ENCODE peak calls at places on chromosomes 5 and 9, in five cellular contexts. One of them, this sample, is unnamed.

GRCh38 chr9:94639045-94639995 is at the start of gene FBP1:
- DNase-seq in EL: peak
- DNase-seq in mesothelial cell of epicardium: no peak
- DNase-seq in brain microvascular endothelial cell: no peak
- DNase-seq in Caco-2: peak
- DNase-seq in this sample: no peak

GRCh38 chr9:134182554-134183219 is 18.3 kb upstream of the RNU6ATAC start:
- DNase-seq in EL: no peak
- DNase-seq in mesothelial cell of epicardium: no peak
- DNase-seq in brain microvascular endothelial cell: no peak
- DNase-seq in Caco-2: no peak
- DNase-seq in this sample: no peak

GRCh38 chr9:15606667-15607472 is 54.0 kb downstream of the CCDC171 start:
- DNase-seq in EL: peak
- DNase-seq in mesothelial cell of epicardium: no peak
- DNase-seq in brain microvascular endothelial cell: peak
- DNase-seq in Caco-2: peak
- DNase-seq in this sample: peak

GRCh38 chr5:50749181-50749580 is 82.7 kb downstream of the PARP8 start:
- DNase-seq in EL: no peak
- DNase-seq in mesothelial cell of epicardium: no peak
- DNase-seq in brain microvascular endothelial cell: no peak
- DNase-seq in Caco-2: no peak
- DNase-seq in this sample: no peak

GRCh38 chr9:133003071-133003461 is 24.6 kb downstream of the GFI1B start:
- DNase-seq in EL: no peak
- DNase-seq in mesothelial cell of epicardium: no peak
- DNase-seq in brain microvascular endothelial cell: no peak
- DNase-seq in Caco-2: no peak
- DNase-seq in this sample: no peak

GRCh38 chr9:125634040-125634717 is 72.8 kb downstream of the MAPKAP1 start:
- DNase-seq in EL: peak
- DNase-seq in mesothelial cell of epicardium: no peak
- DNase-seq in brain microvascular endothelial cell: no peak
- DNase-seq in Caco-2: no peak
- DNase-seq in this sample: no peak

GRCh38 chr9:136605966-136606365 is 56.8 kb upstream of the EGFL7 start:
- DNase-seq in EL: no peak
- DNase-seq in mesothelial cell of epicardium: no peak
- DNase-seq in brain microvascular endothelial cell: no peak
- DNase-seq in Caco-2: no peak
- DNase-seq in this sample: no peak

GRCh38 chr9:75531588-75531987 is 358.9 kb upstream of the PCSK5 start:
- DNase-seq in EL: no peak
- DNase-seq in mesothelial cell of epicardium: no peak
- DNase-seq in brain microvascular endothelial cell: no peak
- DNase-seq in Caco-2: no peak
- DNase-seq in this sample: no peak

GRCh38 chr5:132019857-132020555 is 8.5 kb upstream of the ACSL6 start:
- DNase-seq in EL: no peak
- DNase-seq in mesothelial cell of epicardium: no peak
- DNase-seq in brain microvascular endothelial cell: no peak
- DNase-seq in Caco-2: no peak
- DNase-seq in this sample: no peak

GRCh38 chr5:97641081-97641480 is 458.0 kb upstream of the RIOK2 start:
- DNase-seq in EL: no peak
- DNase-seq in mesothelial cell of epicardium: no peak
- DNase-seq in brain microvascular endothelial cell: no peak
- DNase-seq in Caco-2: no peak
- DNase-seq in this sample: no peak

GRCh38 chr5:179914032-179914755 is 6.5 kb upstream of the TBC1D9B start:
- DNase-seq in EL: peak
- DNase-seq in mesothelial cell of epicardium: no peak
- DNase-seq in brain microvascular endothelial cell: peak
- DNase-seq in Caco-2: peak
- DNase-seq in this sample: no peak